ENCODE peak calls at places on chromosome 5, in five cellular contexts. One of them, this sample, is unnamed.

GRCh38 chr5:140228364-140228837 is 53.4 kb downstream of the CYSTM1 start:
- DNase-seq in stimulated activated CD8-positive, alpha-beta memory T cell treated with anti-CD3 and anti-CD28 coated beads, Interleukin-2, amount 100 ng/mL, for 1 hour: no peak
- DNase-seq in T-helper 1 cell: no peak
- DNase-seq in stimulated activated CD4-positive, alpha-beta T cell treated with anti-CD3 and anti-CD28 coated beads, Interleukin-4, amount 100 ng/mL, for 48 hours: no peak
- DNase-seq in cardiac muscle cell: no peak
- DNase-seq in this sample: no peak

GRCh38 chr5:109921735-109922395 is 232.1 kb downstream of the MAN2A1 start:
- DNase-seq in stimulated activated CD8-positive, alpha-beta memory T cell treated with anti-CD3 and anti-CD28 coated beads, Interleukin-2, amount 100 ng/mL, for 1 hour: peak; percentile 9
- DNase-seq in stimulated activated CD4-positive, alpha-beta T cell treated with anti-CD3 and anti-CD28 coated beads, Interleukin-4, amount 100 ng/mL, for 48 hours: no peak
- DNase-seq in T-helper 1 cell: peak; percentile 21
- DNase-seq in cardiac muscle cell: no peak
- DNase-seq in this sample: peak; percentile 6

GRCh38 chr5:441996-442334 is 1.0 kb upstream of the EXOC3 start:
- DNase-seq in stimulated activated CD8-positive, alpha-beta memory T cell treated with anti-CD3 and anti-CD28 coated beads, Interleukin-2, amount 100 ng/mL, for 1 hour: no peak
- DNase-seq in T-helper 1 cell: peak; percentile 6
- DNase-seq in stimulated activated CD4-positive, alpha-beta T cell treated with anti-CD3 and anti-CD28 coated beads, Interleukin-4, amount 100 ng/mL, for 48 hours: no peak
- DNase-seq in cardiac muscle cell: no peak
- DNase-seq in this sample: no peak

GRCh38 chr5:21121213-21121612 is 1133.2 kb upstream of the CDH18 start:
- DNase-seq in T-helper 1 cell: no peak
- DNase-seq in cardiac muscle cell: peak; percentile 3
- DNase-seq in stimulated activated CD4-positive, alpha-beta T cell treated with anti-CD3 and anti-CD28 coated beads, Interleukin-4, amount 100 ng/mL, for 48 hours: no peak
- DNase-seq in stimulated activated CD8-positive, alpha-beta memory T cell treated with anti-CD3 and anti-CD28 coated beads, Interleukin-2, amount 100 ng/mL, for 1 hour: no peak
- DNase-seq in this sample: no peak

GRCh38 chr5:103021310-103021709 is 98.6 kb downstream of the GIN1 start:
- DNase-seq in T-helper 1 cell: no peak
- DNase-seq in stimulated activated CD8-positive, alpha-beta memory T cell treated with anti-CD3 and anti-CD28 coated beads, Interleukin-2, amount 100 ng/mL, for 1 hour: no peak
- DNase-seq in stimulated activated CD4-positive, alpha-beta T cell treated with anti-CD3 and anti-CD28 coated beads, Interleukin-4, amount 100 ng/mL, for 48 hours: no peak
- DNase-seq in cardiac muscle cell: no peak
- DNase-seq in this sample: peak; percentile 9

GRCh38 chr5:77772729-77773128 is 3.4 kb downstream of the TBCA start:
- DNase-seq in stimulated activated CD4-positive, alpha-beta T cell treated with anti-CD3 and anti-CD28 coated beads, Interleukin-4, amount 100 ng/mL, for 48 hours: no peak
- DNase-seq in stimulated activated CD8-positive, alpha-beta memory T cell treated with anti-CD3 and anti-CD28 coated beads, Interleukin-2, amount 100 ng/mL, for 1 hour: no peak
- DNase-seq in T-helper 1 cell: no peak
- DNase-seq in cardiac muscle cell: no peak
- DNase-seq in this sample: no peak

GRCh38 chr5:135026645-135027317 is 7.2 kb downstream of the PITX1 start:
- DNase-seq in cardiac muscle cell: no peak
- DNase-seq in stimulated activated CD4-positive, alpha-beta T cell treated with anti-CD3 and anti-CD28 coated beads, Interleukin-4, amount 100 ng/mL, for 48 hours: no peak
- DNase-seq in stimulated activated CD8-positive, alpha-beta memory T cell treated with anti-CD3 and anti-CD28 coated beads, Interleukin-2, amount 100 ng/mL, for 1 hour: no peak
- DNase-seq in T-helper 1 cell: no peak
- DNase-seq in this sample: no peak

GRCh38 chr5:135205616-135206349 is 171.8 kb upstream of the PITX1 start:
- DNase-seq in T-helper 1 cell: no peak
- DNase-seq in cardiac muscle cell: no peak
- DNase-seq in stimulated activated CD4-positive, alpha-beta T cell treated with anti-CD3 and anti-CD28 coated beads, Interleukin-4, amount 100 ng/mL, for 48 hours: no peak
- DNase-seq in stimulated activated CD8-positive, alpha-beta memory T cell treated with anti-CD3 and anti-CD28 coated beads, Interleukin-2, amount 100 ng/mL, for 1 hour: no peak
- DNase-seq in this sample: no peak

GRCh38 chr5:82335807-82336206 is 57.7 kb upstream of the RPS23 start:
- DNase-seq in stimulated activated CD8-positive, alpha-beta memory T cell treated with anti-CD3 and anti-CD28 coated beads, Interleukin-2, amount 100 ng/mL, for 1 hour: no peak
- DNase-seq in stimulated activated CD4-positive, alpha-beta T cell treated with anti-CD3 and anti-CD28 coated beads, Interleukin-4, amount 100 ng/mL, for 48 hours: no peak
- DNase-seq in cardiac muscle cell: peak; percentile 23
- DNase-seq in T-helper 1 cell: no peak
- DNase-seq in this sample: no peak

GRCh38 chr5:53956632-53957031 is 353.7 kb downstream of the ARL15 start:
- DNase-seq in T-helper 1 cell: no peak
- DNase-seq in cardiac muscle cell: no peak
- DNase-seq in stimulated activated CD8-positive, alpha-beta memory T cell treated with anti-CD3 and anti-CD28 coated beads, Interleukin-2, amount 100 ng/mL, for 1 hour: no peak
- DNase-seq in stimulated activated CD4-positive, alpha-beta T cell treated with anti-CD3 and anti-CD28 coated beads, Interleukin-4, amount 100 ng/mL, for 48 hours: no peak
- DNase-seq in this sample: no peak

GRCh38 chr5:166716856-166717492 is 1574.5 kb upstream of the WWC1 start:
- DNase-seq in T-helper 1 cell: no peak
- DNase-seq in cardiac muscle cell: no peak
- DNase-seq in stimulated activated CD8-positive, alpha-beta memory T cell treated with anti-CD3 and anti-CD28 coated beads, Interleukin-2, amount 100 ng/mL, for 1 hour: no peak
- DNase-seq in stimulated activated CD4-positive, alpha-beta T cell treated with anti-CD3 and anti-CD28 coated beads, Interleukin-4, amount 100 ng/mL, for 48 hours: no peak
- DNase-seq in this sample: no peak

GRCh38 chr5:1897816-1898450 is 15.2 kb upstream of the IRX4 start:
- DNase-seq in stimulated activated CD8-positive, alpha-beta memory T cell treated with anti-CD3 and anti-CD28 coated beads, Interleukin-2, amount 100 ng/mL, for 1 hour: no peak
- DNase-seq in T-helper 1 cell: no peak
- DNase-seq in cardiac muscle cell: no peak
- DNase-seq in stimulated activated CD4-positive, alpha-beta T cell treated with anti-CD3 and anti-CD28 coated beads, Interleukin-4, amount 100 ng/mL, for 48 hours: no peak
- DNase-seq in this sample: no peak

GRCh38 chr5:156186760-156187159 is 140.2 kb upstream of the SGCD start:
- DNase-seq in stimulated activated CD8-positive, alpha-beta memory T cell treated with anti-CD3 and anti-CD28 coated beads, Interleukin-2, amount 100 ng/mL, for 1 hour: no peak
- DNase-seq in cardiac muscle cell: peak; percentile 1
- DNase-seq in stimulated activated CD4-positive, alpha-beta T cell treated with anti-CD3 and anti-CD28 coated beads, Interleukin-4, amount 100 ng/mL, for 48 hours: no peak
- DNase-seq in T-helper 1 cell: no peak
- DNase-seq in this sample: no peak

GRCh38 chr5:135729582-135729879 is 104.9 kb upstream of the SLC25A48 start:
- DNase-seq in T-helper 1 cell: no peak
- DNase-seq in cardiac muscle cell: no peak
- DNase-seq in stimulated activated CD8-positive, alpha-beta memory T cell treated with anti-CD3 and anti-CD28 coated beads, Interleukin-2, amount 100 ng/mL, for 1 hour: no peak
- DNase-seq in stimulated activated CD4-positive, alpha-beta T cell treated with anti-CD3 and anti-CD28 coated beads, Interleukin-4, amount 100 ng/mL, for 48 hours: no peak
- DNase-seq in this sample: no peak

GRCh38 chr5:127060470-127060985 is 12.8 kb downstream of the C5orf63 start:
- DNase-seq in T-helper 1 cell: no peak
- DNase-seq in stimulated activated CD4-positive, alpha-beta T cell treated with anti-CD3 and anti-CD28 coated beads, Interleukin-4, amount 100 ng/mL, for 48 hours: no peak
- DNase-seq in cardiac muscle cell: no peak
- DNase-seq in stimulated activated CD8-positive, alpha-beta memory T cell treated with anti-CD3 and anti-CD28 coated beads, Interleukin-2, amount 100 ng/mL, for 1 hour: no peak
- DNase-seq in this sample: no peak

GRCh38 chr5:174503461-174504265 is 220.7 kb upstream of the MSX2 start:
- DNase-seq in stimulated activated CD8-positive, alpha-beta memory T cell treated with anti-CD3 and anti-CD28 coated beads, Interleukin-2, amount 100 ng/mL, for 1 hour: no peak
- DNase-seq in cardiac muscle cell: peak; percentile 79
- DNase-seq in T-helper 1 cell: no peak
- DNase-seq in stimulated activated CD4-positive, alpha-beta T cell treated with anti-CD3 and anti-CD28 coated beads, Interleukin-4, amount 100 ng/mL, for 48 hours: no peak
- DNase-seq in this sample: no peak

This sample was measured in GM06990.